ENCODE peak calls at places on chromosomes 5 and 9, in seven cellular contexts. G is endothelial cell; O is cardiac fibroblast; L is COR-L47; J is hippocampal formation; I is activated CD8-positive, alpha-beta T cell treated with anti-CD3 and anti-CD28 coated beads for 36 hours; V is T-helper 17 cell. Z is an unnamed sample.
A peak's percentile ranks its signal among the peaks of the same experiment; 100 is the strongest.

GRCh38 chr5:144207875-144208444 is 37.3 kb downstream of the KCTD16 start:
- DNase-seq in G (no peak), O (no peak), L (peak; percentile 67), J (no peak), I (no peak), V (no peak), Z (peak; percentile 6)

GRCh38 chr5:61809651-61810050 is 477.6 kb downstream of the ZSWIM6 start:
- DNase-seq in G (no peak), O (no peak), L (peak; percentile 66), J (no peak), I (no peak), V (no peak), Z (no peak)

GRCh38 chr9:80552931-80553330 is 981.2 kb downstream of the TLE4 start:
- DNase-seq in G (no peak), O (peak; percentile 79), L (no peak), J (no peak), I (no peak), V (no peak), Z (peak; percentile 0)

GRCh38 chr5:163497315-163497714 is 8.1 kb upstream of the MAT2B start:
- DNase-seq in G (no peak), O (no peak), L (no peak), J (no peak), I (no peak), V (no peak), Z (no peak)

GRCh38 chr5:171478946-171479775 is 59.7 kb downstream of the FGF18 start:
- DNase-seq in G (no peak), O (no peak), L (no peak), J (no peak), I (no peak), V (no peak), Z (no peak)

GRCh38 chr9:71793386-71794105 is 25.2 kb upstream of the CEMIP2 start:
- DNase-seq in G (peak; percentile 21), O (peak; percentile 30), L (no peak), J (no peak), I (no peak), V (no peak), Z (peak; percentile 38)

GRCh38 chr9:96009690-96010477 is 134.4 kb downstream of the ERCC6L2 start:
- DNase-seq in G (no peak), O (no peak), L (no peak), J (no peak), I (peak; percentile 85), V (no peak), Z (no peak)

GRCh38 chr9:134709512-134710270 is 68.1 kb downstream of the COL5A1 start:
- DNase-seq in G (no peak), O (peak; percentile 56), L (no peak), J (no peak), I (no peak), V (no peak), Z (no peak)

GRCh38 chr9:72579190-72579589 is 57.8 kb downstream of the TMC1 start:
- DNase-seq in G (no peak), O (peak; percentile 86), L (no peak), J (no peak), I (no peak), V (no peak), Z (peak; percentile 32)

Z was measured in hepatic stellate cell.